ENCODE peak calls at places on chromosomes 13 and 19, in ten cellular contexts. H, T, N, L, D, Y, V, Z, E and I are unnamed samples.

GRCh38 chr13:44801990-44802389 is 187.3 kb downstream of the NUFIP1 start:
- DNase-seq in H (peak), T (peak), N (no peak), L (no peak), D (no peak), Y (no peak), V (peak), Z (no peak), E (no peak), I (no peak)

GRCh38 chr13:36815069-36815468 is 4.0 kb upstream of the RFXAP start:
- DNase-seq in H (peak), T (no peak), N (no peak), L (no peak), D (no peak), Y (no peak), V (no peak), Z (no peak), E (no peak), I (no peak)

GRCh38 chr19:6412111-6412999 is 12.3 kb downstream of the KHSRP start:
- DNase-seq in H (peak), T (no peak), N (peak), L (peak), D (no peak), Y (peak), V (peak), Z (peak), E (no peak), I (peak)

GRCh38 chr13:72164811-72165210 is 297.8 kb upstream of the DACH1 start:
- DNase-seq in H (no peak), T (no peak), N (no peak), L (no peak), D (no peak), Y (no peak), V (no peak), Z (no peak), E (no peak), I (no peak)

GRCh38 chr19:35062942-35063341 is 21.4 kb downstream of the HPN start:
- DNase-seq in H (no peak), T (no peak), N (no peak), L (no peak), D (no peak), Y (no peak), V (no peak), Z (no peak), E (no peak), I (no peak)

GRCh38 chr13:33544308-33544707 is 258.8 kb upstream of the STARD13 start:
- DNase-seq in H (no peak), T (no peak), N (no peak), L (no peak), D (no peak), Y (no peak), V (no peak), Z (no peak), E (no peak), I (no peak)

GRCh38 chr13:71515639-71516038 is 351.4 kb downstream of the DACH1 start:
- DNase-seq in H (no peak), T (no peak), N (no peak), L (no peak), D (no peak), Y (no peak), V (no peak), Z (no peak), E (no peak), I (no peak)

GRCh38 chr13:35675651-35676050 is 199.2 kb upstream of the MAB21L1 start:
- DNase-seq in H (no peak), T (no peak), N (no peak), L (no peak), D (no peak), Y (no peak), V (no peak), Z (no peak), E (no peak), I (no peak)

GRCh38 chr13:79423801-79424642 is 18.0 kb upstream of the RBM26 start:
- DNase-seq in H (peak), T (no peak), N (no peak), L (no peak), D (peak), Y (no peak), V (no peak), Z (no peak), E (no peak), I (peak)